ENCODE peak calls at places on chromosomes 13 and 19, in ten cellular contexts. O is caudate nucleus; R is AG04450; J is CD8-positive, alpha-beta T cell; B is stomach; F is aorta; M is psoas muscle; Q is GM23338; T is breast epithelium; V is neuronal stem cell. W is an unnamed sample.

GRCh38 chr13:113937497-113938140 is 36.3 kb downstream of the C13orf46 start:
- DNase-seq in M (no peak), T (no peak), R (no peak), O (no peak), Q (no peak), V (no peak), J (no peak), B (no peak), F (no peak), W (no peak)

GRCh38 chr19:37470216-37470615 is 1.1 kb downstream of the ZNF570 start:
- DNase-seq in F (no peak), V (no peak), B (no peak), Q (no peak), T (no peak), R (no peak), O (no peak), M (no peak), J (no peak), W (no peak)

GRCh38 chr13:27472941-27473340 is 22.6 kb upstream of the MTIF3 start:
- DNase-seq in F (no peak), V (no peak), T (no peak), M (no peak), O (no peak), J (no peak), R (no peak), B (no peak), Q (no peak), W (no peak)

GRCh38 chr19:35669566-35669965 is 3.2 kb downstream of the UPK1A start:
- DNase-seq in Q (no peak), J (no peak), F (no peak), T (no peak), O (no peak), B (no peak), M (no peak), V (no peak), R (no peak), W (no peak)

GRCh38 chr19:45746866-45747265 is 13.6 kb downstream of the MEIOSIN start:
- DNase-seq in T (no peak), M (no peak), V (no peak), R (no peak), O (no peak), F (no peak), B (no peak), J (no peak), Q (no peak), W (no peak)

GRCh38 chr19:19591133-19591825 is 27.2 kb downstream of the PBX4 start:
- DNase-seq in T (no peak), F (peak), Q (peak), B (peak), R (peak), J (peak), V (no peak), M (no peak), O (no peak), W (no peak)

GRCh38 chr13:105087941-105088340 is 1447.5 kb downstream of the EFNB2 start:
- DNase-seq in J (no peak), T (no peak), R (no peak), O (no peak), M (no peak), B (no peak), Q (peak), V (no peak), F (no peak), W (no peak)

GRCh38 chr13:102838273-102838672 is 7.6 kb upstream of the ERCC5 start:
- DNase-seq in T (no peak), M (no peak), J (no peak), R (no peak), Q (no peak), V (no peak), F (no peak), B (no peak), O (no peak), W (no peak)

GRCh38 chr13:101144808-101145419 is 271.4 kb downstream of the NALCN start:
- DNase-seq in J (no peak), Q (peak), T (no peak), M (no peak), V (peak), R (peak), O (no peak), F (no peak), B (no peak), W (no peak)

GRCh38 chr13:31074750-31075149 is 87.0 kb downstream of the HSPH1 start:
- DNase-seq in V (no peak), B (no peak), T (no peak), J (no peak), M (no peak), F (no peak), Q (no peak), O (no peak), R (no peak), W (no peak)

GRCh38 chr19:13627531-13627930 is 121.3 kb upstream of the CACNA1A start:
- DNase-seq in B (no peak), O (no peak), R (no peak), J (no peak), F (no peak), T (no peak), Q (no peak), V (no peak), M (no peak), W (no peak)

GRCh38 chr13:34257980-34258379 is 440.0 kb downstream of the RFC3 start:
- DNase-seq in O (no peak), V (no peak), R (no peak), T (no peak), Q (no peak), J (no peak), B (no peak), M (no peak), F (no peak), W (no peak)

GRCh38 chr13:110869231-110869804 is 45.6 kb downstream of the ANKRD10 start:
- DNase-seq in O (no peak), B (no peak), M (peak), J (no peak), T (no peak), Q (peak), V (no peak), R (no peak), F (no peak), W (no peak)

GRCh38 chr13:22189176-22190048 is 518.5 kb downstream of the FGF9 start:
- DNase-seq in M (no peak), V (no peak), B (no peak), F (no peak), Q (no peak), T (no peak), R (no peak), J (no peak), O (no peak), W (no peak)

GRCh38 chr13:22194106-22194810 is 523.4 kb downstream of the FGF9 start:
- DNase-seq in T (no peak), F (no peak), B (no peak), V (no peak), R (no peak), M (no peak), J (no peak), O (no peak), Q (no peak), W (no peak)

GRCh38 chr13:22195726-22196125 is 524.9 kb downstream of the FGF9 start:
- DNase-seq in V (no peak), Q (no peak), M (no peak), J (no peak), O (no peak), R (no peak), T (no peak), B (no peak), F (no peak), W (no peak)

GRCh38 chr13:22196777-22197176 is 525.9 kb downstream of the FGF9 start:
- DNase-seq in T (no peak), R (no peak), F (no peak), M (no peak), V (no peak), B (no peak), Q (peak), O (no peak), J (no peak), W (no peak)

GRCh38 chr13:22193070-22193469 is 522.2 kb downstream of the FGF9 start:
- DNase-seq in B (no peak), R (no peak), Q (no peak), T (no peak), O (no peak), F (no peak), V (no peak), M (no peak), J (no peak), W (no peak)
- H3K27ac ChIP-seq in B (no peak), R (no peak), Q (no peak), T (no peak), O (no peak), F (no peak), V (no peak), M (no peak), J (no peak), W (no peak)

GRCh38 chr19:4980838-4981680 is 12.1 kb downstream of the KDM4B start:
- DNase-seq in O (no peak), T (no peak), R (no peak), Q (peak), F (no peak), M (no peak), V (no peak), J (no peak), B (no peak), W (no peak)
- H3K27ac ChIP-seq in O (no peak), T (peak), R (no peak), Q (no peak), F (no peak), M (no peak), V (no peak), J (no peak), B (peak), W (no peak)

GRCh38 chr13:44299544-44299943 is 74.1 kb upstream of the SERP2 start:
- DNase-seq in T (no peak), B (no peak), O (no peak), V (no peak), R (no peak), M (no peak), F (no peak), J (no peak), Q (no peak), W (no peak)
- H3K27ac ChIP-seq in T (no peak), B (no peak), O (no peak), V (no peak), R (no peak), M (no peak), F (no peak), J (no peak), Q (no peak), W (no peak)

DNA sequence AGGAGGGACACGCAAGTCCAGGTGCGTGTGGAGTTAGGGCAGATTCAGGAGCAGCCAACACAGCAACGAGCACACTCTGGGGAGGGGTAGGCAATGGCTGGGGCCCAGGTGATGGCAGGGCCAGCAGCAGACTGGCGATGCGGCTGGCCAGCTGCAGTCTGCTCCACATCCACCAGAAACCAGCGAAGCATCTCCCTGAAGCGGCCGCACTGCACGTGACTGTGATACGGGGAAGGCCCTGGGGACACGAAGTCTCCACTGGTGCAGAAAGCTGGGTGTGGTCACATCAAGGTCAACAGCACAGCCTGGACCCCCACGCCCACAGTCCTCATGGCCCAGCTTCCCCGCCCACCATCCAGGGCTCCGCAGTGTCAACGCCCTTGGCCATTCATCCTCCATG is 21.3 kb upstream of the EPHX3 start:
- DNase-seq in Q (no peak), V (no peak), B (no peak), O (no peak), J (no peak), R (no peak), M (no peak), F (peak), T (no peak), W (no peak)
- H3K27ac ChIP-seq in Q (no peak), V (no peak), B (no peak), O (no peak), J (no peak), R (no peak), M (peak), F (peak), T (no peak), W (no peak)

GRCh38 chr19:54352546-54352945 is 12.2 kb downstream of the LAIR1 start:
- DNase-seq in O (no peak), M (no peak), J (no peak), T (no peak), F (no peak), R (no peak), B (no peak), V (no peak), Q (no peak), W (no peak)
- H3K27ac ChIP-seq in O (no peak), M (no peak), J (no peak), T (no peak), F (no peak), R (no peak), B (no peak), V (no peak), Q (no peak), W (no peak)

DNA sequence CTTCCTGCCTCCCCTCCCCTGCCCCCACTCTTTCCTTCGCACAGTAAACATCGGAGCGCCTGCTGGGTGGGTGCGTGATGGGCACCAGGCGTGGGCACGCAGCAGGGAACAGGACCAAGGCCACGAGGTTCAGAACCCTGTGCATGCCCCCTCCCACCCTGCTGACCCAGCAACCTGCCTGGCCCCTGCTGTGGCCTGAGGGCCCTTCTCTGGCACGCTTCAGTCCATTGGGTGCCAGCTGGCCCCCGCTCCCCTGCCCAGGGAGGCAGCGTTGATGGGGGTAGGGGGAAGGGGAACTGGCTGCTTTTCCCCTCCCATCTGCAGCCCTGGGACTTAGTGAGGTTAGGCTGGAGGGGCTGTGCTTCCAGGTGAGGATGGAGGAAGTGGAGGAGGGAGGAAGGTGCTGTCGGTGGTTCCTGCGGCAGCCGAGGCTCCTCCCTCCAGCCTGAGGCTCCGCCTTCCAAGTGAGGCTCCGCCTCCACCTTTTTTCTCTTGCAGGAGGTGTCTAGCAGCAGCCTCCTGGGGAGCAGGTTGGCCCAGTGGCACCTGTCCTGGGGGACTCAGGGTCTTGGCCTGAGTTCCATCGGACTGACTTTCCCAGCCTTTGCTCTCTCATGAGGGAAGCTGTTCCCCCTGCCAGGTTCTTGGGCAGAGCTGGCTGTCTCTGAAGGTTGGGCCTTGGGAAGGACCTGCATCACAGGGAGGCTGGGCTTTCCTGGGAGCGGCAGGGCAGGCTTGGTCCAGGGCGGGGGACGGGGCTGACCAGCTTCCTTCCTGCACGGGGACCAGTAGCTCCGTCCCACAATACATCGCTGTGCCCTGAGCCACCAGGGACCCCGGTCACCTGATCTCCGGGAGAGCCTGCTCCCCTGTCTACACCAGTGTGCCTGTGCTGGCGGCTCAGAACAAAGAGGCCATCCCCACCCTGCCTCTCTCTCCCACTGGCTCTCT is 7.3 kb downstream of the PIAS4 start:
- DNase-seq in T (peak), J (peak), F (no peak), B (peak), Q (peak), M (peak), O (no peak), R (no peak), V (no peak), W (no peak)
- H3K27ac ChIP-seq in T (peak), J (no peak), F (no peak), B (peak), Q (no peak), M (peak), O (peak), R (peak), V (no peak), W (peak)

GRCh38 chr19:32615569-32615968 is 34.6 kb downstream of the PDCD5 start:
- DNase-seq in T (no peak), O (no peak), F (no peak), B (no peak), V (no peak), Q (no peak), J (no peak), M (no peak), R (no peak), W (no peak)
- H3K27ac ChIP-seq in T (no peak), O (no peak), F (no peak), B (no peak), V (no peak), Q (no peak), J (no peak), M (no peak), R (no peak), W (no peak)

GRCh38 chr19:43778651-43779050 is 2.1 kb downstream of the KCNN4 start:
- DNase-seq in J (no peak), O (no peak), Q (no peak), F (no peak), T (no peak), R (no peak), M (no peak), V (no peak), B (no peak), W (no peak)
- H3K27ac ChIP-seq in J (peak), O (no peak), Q (no peak), F (no peak), T (peak), R (no peak), M (no peak), V (no peak), B (peak), W (no peak)

DNA sequence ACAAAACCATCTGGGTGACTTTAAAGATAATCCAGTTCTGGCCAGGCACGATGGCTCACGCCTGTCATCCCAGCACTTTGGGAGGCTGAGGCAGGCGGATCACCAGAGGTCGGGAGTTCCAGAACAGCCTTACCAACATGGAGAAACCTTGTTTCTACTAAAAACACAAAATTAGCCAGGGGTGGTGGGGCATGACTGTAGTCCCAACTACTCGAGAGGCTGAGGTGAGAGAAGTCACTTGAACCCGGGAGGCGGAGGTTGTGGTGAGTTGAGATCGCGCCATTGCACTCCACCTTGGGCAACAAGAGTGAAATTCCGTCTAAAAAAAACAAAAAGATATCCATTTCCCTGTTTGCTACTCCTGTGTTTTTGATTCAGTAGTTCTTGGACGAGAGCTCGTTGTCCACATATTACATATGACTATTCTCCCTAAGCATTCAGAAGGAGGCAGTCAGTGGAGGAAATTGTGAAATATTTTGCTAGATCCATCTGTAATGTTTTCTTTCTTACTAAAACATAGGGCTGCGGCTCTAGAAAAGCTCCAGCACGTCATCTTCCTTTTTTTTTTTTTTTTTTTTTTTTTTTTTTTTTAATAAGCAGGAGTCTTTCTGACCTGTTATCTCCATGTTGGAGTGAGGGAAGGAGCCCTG is 33.6 kb downstream of the ZNF701 start:
- DNase-seq in F (no peak), B (no peak), R (no peak), V (no peak), O (no peak), J (no peak), T (no peak), M (no peak), Q (no peak), W (no peak)
- H3K27ac ChIP-seq in F (no peak), B (no peak), R (no peak), V (no peak), O (no peak), J (no peak), T (no peak), M (no peak), Q (no peak), W (no peak)